ENCODE peak calls at places on chromosomes 3 and 15, in eight cellular contexts. T, Z, Q, C, D, S, J and U are unnamed samples.

GRCh38 chr3:102673271-102674115 is 238.7 kb downstream of the ZPLD1 start:
- DNase-seq in T (peak; percentile 40), Z (peak; percentile 67), Q (peak; percentile 52), C (peak; percentile 33), D (peak; percentile 59), S (no peak), J (peak; percentile 37), U (peak; percentile 38)

GRCh38 chr15:84734794-84735479 is 13.5 kb upstream of the ZNF592 start:
- DNase-seq in T (peak; percentile 88), Z (peak; percentile 70), Q (no peak), C (peak; percentile 56), D (peak; percentile 75), S (no peak), J (peak; percentile 87), U (peak; percentile 87)

GRCh38 chr15:95558916-95559315 is 771.6 kb upstream of the NR2F2 start:
- DNase-seq in T (no peak), Z (no peak), Q (no peak), C (no peak), D (no peak), S (no peak), J (no peak), U (no peak)

GRCh38 chr3:45537960-45538640 is 56.5 kb upstream of the LIMD1 start:
- DNase-seq in T (no peak), Z (peak; percentile 77), Q (no peak), C (no peak), D (no peak), S (no peak), J (no peak), U (peak; percentile 39)

GRCh38 chr3:114450008-114450596 is 156.3 kb downstream of the TIGIT start:
- DNase-seq in T (no peak), Z (no peak), Q (no peak), C (no peak), D (no peak), S (no peak), J (no peak), U (no peak)

GRCh38 chr3:157070600-157070999 is 89.3 kb downstream of the CCNL1 start:
- DNase-seq in T (no peak), Z (no peak), Q (no peak), C (no peak), D (no peak), S (no peak), J (no peak), U (no peak)

GRCh38 chr3:34859741-34860140 is 779.6 kb upstream of the ARPP21 start:
- DNase-seq in T (no peak), Z (no peak), Q (no peak), C (no peak), D (no peak), S (no peak), J (no peak), U (no peak)

GRCh38 chr3:60017631-60018030 is 967.8 kb upstream of the CFAP20DC start:
- DNase-seq in T (no peak), Z (no peak), Q (no peak), C (no peak), D (no peak), S (no peak), J (no peak), U (no peak)

GRCh38 chr3:14319654-14320182 is 82.7 kb upstream of the SLC6A6 start:
- DNase-seq in T (peak; percentile 89), Z (no peak), Q (no peak), C (peak; percentile 80), D (peak; percentile 67), S (no peak), J (peak; percentile 69), U (peak; percentile 49)

GRCh38 chr3:171950373-171950772 is 89.0 kb upstream of the FNDC3B start:
- DNase-seq in T (peak; percentile 41), Z (no peak), Q (no peak), C (peak; percentile 35), D (no peak), S (no peak), J (no peak), U (no peak)

GRCh38 chr3:58535531-58536500 is 1.2 kb downstream of the ACOX2 start:
- DNase-seq in T (no peak), Z (no peak), Q (peak; percentile 37), C (peak; percentile 89), D (peak; percentile 61), S (no peak), J (no peak), U (peak; percentile 78)

GRCh38 chr15:56215769-56216168 is 27.9 kb downstream of the RFX7 start:
- DNase-seq in T (no peak), Z (no peak), Q (no peak), C (no peak), D (no peak), S (no peak), J (no peak), U (no peak)

GRCh38 chr3:45610129-45610528 is 15.6 kb downstream of the LIMD1 start:
- DNase-seq in T (no peak), Z (no peak), Q (no peak), C (no peak), D (no peak), S (no peak), J (no peak), U (no peak)

GRCh38 chr3:128502712-128503111 is 9.7 kb upstream of the GATA2 start:
- DNase-seq in T (no peak), Z (no peak), Q (no peak), C (no peak), D (no peak), S (no peak), J (no peak), U (no peak)

GRCh38 chr3:7469866-7470265 is 609.0 kb downstream of the GRM7 start:
- DNase-seq in T (no peak), Z (no peak), Q (no peak), C (no peak), D (no peak), S (no peak), J (no peak), U (no peak)

GRCh38 chr3:115855911-115856310 is 232.6 kb downstream of the GAP43 start:
- DNase-seq in T (no peak), Z (no peak), Q (no peak), C (no peak), D (no peak), S (no peak), J (no peak), U (no peak)

GRCh38 chr3:120093119-120093922 is 926 bp downstream of the GSK3B start:
- DNase-seq in T (no peak), Z (no peak), Q (peak; percentile 77), C (no peak), D (no peak), S (no peak), J (peak; percentile 43), U (peak; percentile 22)

GRCh38 chr15:70921297-70921696 is 28.7 kb downstream of the LRRC49 start:
- DNase-seq in T (no peak), Z (no peak), Q (no peak), C (no peak), D (no peak), S (no peak), J (no peak), U (no peak)
- H3K4me1 ChIP-seq in T (no peaks in the 10 kb centered on the region), Z (no peaks in the 10 kb centered on the region), Q (no peaks in the 10 kb centered on the region), C (no peaks in the 10 kb centered on the region), D (no peaks in the 10 kb centered on the region), S (no peaks in the 10 kb centered on the region), J (no peaks in the 10 kb centered on the region), U (no peaks in the 10 kb centered on the region)

GRCh38 chr15:63892794-63893441 is 59.2 kb upstream of the HERC1 start:
- DNase-seq in T (no peak), Z (no peak), Q (no peak), C (no peak), D (peak; percentile 53), S (no peak), J (peak; percentile 55), U (peak; percentile 59)
- TF ChIP-seq EP300 in T (no peak), Z (no peak), Q (no peak), C (no peak), D (no peak), S (no peak), J (no peak), U (no peak)

GRCh38 chr3:46971742-46972141 is 4.8 kb downstream of the CCDC12 start:
- DNase-seq in T (no peak), Z (no peak), Q (no peak), C (no peak), D (no peak), S (no peak), J (no peak), U (no peak)

GRCh38 chr3:46968783-46969428 is 7.6 kb downstream of the CCDC12 start:
- DNase-seq in T (no peak), Z (no peak), Q (no peak), C (no peak), D (no peak), S (no peak), J (no peak), U (no peak)

GRCh38 chr3:46972396-46972795 is 4.1 kb downstream of the CCDC12 start:
- DNase-seq in T (no peak), Z (no peak), Q (no peak), C (no peak), D (no peak), S (no peak), J (no peak), U (no peak)

GRCh38 chr3:46971151-46971550 is 5.4 kb downstream of the CCDC12 start:
- DNase-seq in T (no peak), Z (no peak), Q (no peak), C (no peak), D (no peak), S (no peak), J (peak; percentile 19), U (no peak)

DNA sequence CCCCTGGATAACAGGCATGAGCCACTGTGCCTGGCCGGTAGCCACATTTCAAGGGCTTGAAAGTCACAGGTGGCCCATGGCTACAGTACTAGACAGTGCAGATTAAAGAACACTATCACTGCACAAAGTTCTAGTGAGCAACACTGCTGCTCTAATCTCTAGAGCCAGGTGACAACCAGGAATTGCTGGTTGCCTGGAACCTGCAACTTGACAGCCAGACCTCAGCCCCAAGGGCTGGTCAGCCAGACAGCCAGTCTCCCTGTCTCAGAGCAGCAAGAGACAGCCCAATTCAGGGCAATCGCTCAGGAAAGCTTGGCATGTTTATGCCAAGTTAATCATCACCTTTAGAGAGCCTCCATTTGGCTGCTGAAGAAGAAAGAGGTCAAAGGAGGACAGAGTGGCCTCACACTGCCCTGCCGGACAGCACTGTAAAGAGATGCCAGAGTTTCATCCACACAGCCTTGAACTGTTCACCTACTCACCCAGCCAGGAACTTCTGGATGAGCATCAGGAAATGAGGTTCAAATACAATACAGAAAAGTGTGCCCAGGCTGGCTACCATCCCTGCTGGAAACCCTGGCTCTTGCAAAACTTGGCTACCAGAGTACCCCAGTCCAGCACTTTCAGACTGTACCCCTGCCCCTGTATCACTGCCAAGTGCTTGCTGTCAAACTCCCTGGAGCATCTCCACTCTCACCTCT is 6.0 kb downstream of the CCDC12 start:
- DNase-seq in T (no peak), Z (no peak), Q (no peak), C (peak; percentile 96), D (peak; percentile 40), S (no peak), J (peak; percentile 72), U (no peak)
- H3K4me1 ChIP-seq in T (peaks cover 77% of the 10 kb centered on the region), Z (peaks cover 85% of the 10 kb centered on the region), Q (peaks cover 27% of the 10 kb centered on the region), C (peaks cover 91% of the 10 kb centered on the region), D (peaks cover 90% of the 10 kb centered on the region), S (peaks cover 76% of the 10 kb centered on the region), J (peaks cover 87% of the 10 kb centered on the region), U (peaks cover 58% of the 10 kb centered on the region)

DNA sequence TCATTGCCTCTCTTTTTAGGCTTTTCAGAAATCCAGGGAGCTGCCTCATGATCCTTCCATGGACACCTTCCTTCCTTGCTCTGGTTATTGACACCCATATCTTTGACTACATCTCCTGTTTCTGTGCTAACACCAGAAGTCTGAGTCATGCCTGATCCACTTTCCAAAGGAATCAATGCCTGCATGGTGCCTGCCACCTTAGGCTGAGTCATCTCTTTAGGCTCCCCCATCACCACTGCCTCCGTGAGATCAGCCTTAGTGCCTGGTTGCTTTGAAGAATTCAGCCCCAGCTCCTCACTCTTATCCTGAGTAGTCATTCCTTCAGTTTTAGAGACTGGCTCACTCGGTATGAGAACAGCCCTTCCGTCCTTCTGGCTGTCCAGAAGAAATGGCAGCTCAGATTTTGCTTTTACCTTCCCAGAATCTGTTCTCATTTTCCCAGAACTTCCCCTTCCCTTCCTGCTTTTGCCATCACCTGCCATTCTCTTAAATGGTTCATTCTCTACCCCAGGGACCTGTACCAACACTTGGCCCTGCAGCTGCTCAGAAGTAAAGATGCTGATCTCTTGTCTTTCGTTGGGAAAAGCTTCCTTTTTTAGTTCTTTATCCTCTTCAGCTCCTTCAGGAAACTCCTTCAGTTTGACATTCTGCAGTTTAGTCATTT is 105.3 kb downstream of the MAP4 start:
- DNase-seq in T (peak; percentile 15), Z (no peak), Q (no peak), C (peak; percentile 14), D (no peak), S (no peak), J (no peak), U (no peak)
- TF ChIP-seq EP300 in T (no peak), Z (no peak), Q (no peak), C (no peak), D (no peak), S (no peak), J (no peak), U (no peak)